ENCODE peak calls at places on chromosomes 13 and 19, in four cellular contexts. F, Z, O and W are unnamed samples.

GRCh38 chr19:30535011-30535410 is 162.8 kb downstream of the ZNF536 start:
- DNase-seq in F (no peak), Z (no peak), O (no peak), W (no peak)

GRCh38 chr19:40622773-40623075 is 21.6 kb downstream of the LTBP4 start:
- DNase-seq in F (no peak), Z (no peak), O (no peak), W (no peak)

GRCh38 chr13:48588120-48588519 is 55.2 kb upstream of the RCBTB2 start:
- DNase-seq in F (no peak), Z (no peak), O (no peak), W (no peak)

GRCh38 chr13:100131863-100132574 is 43.1 kb downstream of the PCCA start:
- DNase-seq in F (peak), Z (peak), O (peak), W (no peak)

GRCh38 chr13:114148521-114148855 is 16.1 kb upstream of the RASA3 start:
- DNase-seq in F (peak), Z (peak), O (no peak), W (no peak)

GRCh38 chr13:22428188-22428828 is 752.5 kb upstream of the SGCG start:
- DNase-seq in F (no peak), Z (no peak), O (no peak), W (no peak)

GRCh38 chr19:3234800-3235199 is 10.3 kb downstream of the CELF5 start:
- DNase-seq in F (no peak), Z (no peak), O (no peak), W (no peak)

GRCh38 chr19:32324631-32325215 is 20.7 kb upstream of the ZNF507 start:
- DNase-seq in F (no peak), Z (no peak), O (peak), W (no peak)

GRCh38 chr19:33497778-33498175 is 23.8 kb downstream of the PEPD start:
- DNase-seq in F (no peak), Z (no peak), O (no peak), W (no peak)